ENCODE peak calls at places on chromosomes 13 and 19, in four cellular contexts. One of them, this sample, is unnamed.

GRCh38 chr13:52399037-52399436 is 6.9 kb downstream of the THSD1 start:
- DNase-seq in B cell: no peak
- DNase-seq in tibial nerve: no peak
- DNase-seq in heart left ventricle: no peak
- DNase-seq in this sample: no peak

GRCh38 chr13:23928985-23929384 is 31.7 kb upstream of the C1QTNF9B start:
- DNase-seq in B cell: no peak
- DNase-seq in tibial nerve: no peak
- DNase-seq in heart left ventricle: no peak
- DNase-seq in this sample: no peak

GRCh38 chr13:72201726-72202125 is 334.7 kb upstream of the DACH1 start:
- DNase-seq in B cell: no peak
- DNase-seq in tibial nerve: no peak
- DNase-seq in heart left ventricle: no peak
- DNase-seq in this sample: no peak

GRCh38 chr13:32881792-32882175 is 134.4 kb upstream of the KL start:
- DNase-seq in B cell: no peak
- DNase-seq in tibial nerve: no peak
- DNase-seq in heart left ventricle: no peak
- DNase-seq in this sample: no peak

GRCh38 chr19:49875801-49876421 is 1.2 kb downstream of the AKT1S1 start:
- DNase-seq in B cell: peak
- DNase-seq in tibial nerve: no peak
- DNase-seq in heart left ventricle: peak
- DNase-seq in this sample: peak

GRCh38 chr19:543912-544608 is at the start of gene GZMM:
- DNase-seq in B cell: no peak
- DNase-seq in tibial nerve: no peak
- DNase-seq in heart left ventricle: no peak
- DNase-seq in this sample: peak

GRCh38 chr19:4913996-4914735 is 4.9 kb downstream of the UHRF1 start:
- DNase-seq in B cell: no peak
- DNase-seq in tibial nerve: no peak
- DNase-seq in heart left ventricle: no peak
- DNase-seq in this sample: no peak

GRCh38 chr19:14322889-14323463 is 58.3 kb upstream of the ADGRE5 start:
- DNase-seq in B cell: no peak
- DNase-seq in tibial nerve: no peak
- DNase-seq in heart left ventricle: no peak
- DNase-seq in this sample: no peak

GRCh38 chr13:51221674-51222509 is at the start of gene FAM124A:
- DNase-seq in B cell: no peak
- DNase-seq in tibial nerve: no peak
- DNase-seq in heart left ventricle: peak
- DNase-seq in this sample: peak

GRCh38 chr13:76826527-76826926 is 59.7 kb downstream of the KCTD12 start:
- DNase-seq in B cell: no peak
- DNase-seq in tibial nerve: no peak
- DNase-seq in heart left ventricle: no peak
- DNase-seq in this sample: no peak

GRCh38 chr19:45276284-45276687 is 25.2 kb downstream of the MARK4 start:
- DNase-seq in B cell: no peak
- DNase-seq in tibial nerve: no peak
- DNase-seq in heart left ventricle: no peak
- DNase-seq in this sample: no peak

GRCh38 chr13:32261567-32261966 is 53.6 kb downstream of the ZAR1L start:
- DNase-seq in B cell: no peak
- DNase-seq in tibial nerve: peak
- DNase-seq in heart left ventricle: peak
- DNase-seq in this sample: no peak

DNA sequence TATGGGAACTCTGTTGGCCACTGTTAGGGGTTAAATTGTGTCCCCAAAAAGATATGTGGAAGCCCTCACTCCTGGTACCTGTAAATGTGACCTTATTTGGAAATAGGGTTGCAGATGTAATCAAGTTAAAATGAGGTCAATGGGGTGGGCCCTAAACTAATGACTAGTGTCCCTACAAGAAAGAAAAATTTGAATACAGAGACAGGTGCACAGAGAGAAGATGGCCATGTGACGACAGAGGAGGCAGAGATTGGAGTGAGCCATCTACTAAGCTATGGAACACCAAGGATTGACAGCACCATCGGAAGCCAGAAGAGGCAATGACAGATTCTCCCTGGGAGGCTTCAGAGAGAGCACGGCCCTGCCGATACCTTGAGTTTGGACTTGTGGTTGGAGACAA is 16.5 kb downstream of the POU2F2 start:
- DNase-seq in B cell: no peak
- DNase-seq in tibial nerve: no peak
- DNase-seq in heart left ventricle: no peak
- DNase-seq in this sample: no peak
- TF ChIP-seq CTCF in B cell: no peak
- TF ChIP-seq CTCF in tibial nerve: no peak
- TF ChIP-seq CTCF in heart left ventricle: no peak
- TF ChIP-seq CTCF in this sample: no peak

DNA sequence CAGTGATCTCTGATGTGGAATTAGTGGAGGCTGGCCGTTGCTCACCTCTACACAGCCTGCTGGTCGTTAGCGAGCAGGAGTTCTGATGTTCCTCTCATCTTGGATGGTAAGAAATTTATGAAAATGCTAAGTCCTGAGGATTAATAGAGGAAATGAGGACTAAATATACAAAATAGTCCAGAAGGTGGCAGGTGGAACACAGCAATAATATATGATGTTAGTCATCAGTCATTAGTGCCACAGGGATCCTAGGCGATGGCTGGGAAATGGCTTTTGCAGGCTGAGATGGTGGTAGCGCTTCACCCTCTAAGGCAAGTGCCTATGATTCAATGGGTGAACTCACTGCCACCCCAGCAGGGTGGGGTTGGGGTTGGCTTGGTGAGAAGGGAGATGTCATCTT is 338.6 kb upstream of the TMTC4 start:
- DNase-seq in B cell: no peak
- DNase-seq in tibial nerve: no peak
- DNase-seq in heart left ventricle: no peak
- DNase-seq in this sample: no peak
- TF ChIP-seq CTCF in B cell: no peak
- TF ChIP-seq CTCF in tibial nerve: no peak
- TF ChIP-seq CTCF in heart left ventricle: no peak
- TF ChIP-seq CTCF in this sample: no peak

GRCh38 chr19:20051841-20052768 is 12.8 kb upstream of the ZNF682 start:
- DNase-seq in B cell: peak
- DNase-seq in tibial nerve: peak
- DNase-seq in heart left ventricle: peak
- DNase-seq in this sample: peak
- TF ChIP-seq CTCF in B cell: no peak
- TF ChIP-seq CTCF in tibial nerve: no peak
- TF ChIP-seq CTCF in heart left ventricle: no peak
- TF ChIP-seq CTCF in this sample: no peak

DNA sequence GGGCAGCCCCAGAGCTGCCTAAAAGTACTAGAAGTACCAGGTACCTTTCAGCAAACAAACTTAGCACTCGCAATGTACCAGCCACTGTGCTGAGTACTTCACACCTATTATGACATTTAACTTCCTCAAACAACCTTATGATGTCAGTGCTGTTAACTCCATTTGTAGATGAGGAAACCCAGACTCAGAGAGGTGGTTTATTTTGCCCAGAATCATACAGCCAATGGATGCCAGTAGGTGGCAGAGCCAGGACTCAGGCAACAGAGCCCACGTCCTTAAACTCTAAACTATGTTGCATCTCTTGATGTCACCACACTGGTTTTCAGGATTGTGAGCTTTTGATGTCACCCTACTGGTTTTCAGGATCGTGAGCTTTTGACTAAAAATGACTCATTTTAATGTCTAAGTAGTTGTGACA is 78.9 kb downstream of the FLT1 start:
- DNase-seq in B cell: no peak
- DNase-seq in tibial nerve: no peak
- DNase-seq in heart left ventricle: no peak
- DNase-seq in this sample: no peak
- TF ChIP-seq CTCF in B cell: no peak
- TF ChIP-seq CTCF in tibial nerve: no peak
- TF ChIP-seq CTCF in heart left ventricle: no peak
- TF ChIP-seq CTCF in this sample: no peak

GRCh38 chr13:110391273-110391672 is 84.2 kb downstream of the COL4A2 start:
- DNase-seq in B cell: no peak
- DNase-seq in tibial nerve: no peak
- DNase-seq in heart left ventricle: no peak
- DNase-seq in this sample: no peak
- TF ChIP-seq CTCF in B cell: no peak
- TF ChIP-seq CTCF in tibial nerve: no peak
- TF ChIP-seq CTCF in heart left ventricle: no peak
- TF ChIP-seq CTCF in this sample: no peak

GRCh38 chr19:32407004-32407992 is 1.7 kb downstream of the DPY19L3 start:
- DNase-seq in B cell: no peak
- DNase-seq in tibial nerve: no peak
- DNase-seq in heart left ventricle: no peak
- DNase-seq in this sample: no peak

GRCh38 chr19:32404939-32405430 is 585 bp upstream of the DPY19L3 start:
- DNase-seq in B cell: no peak
- DNase-seq in tibial nerve: peak
- DNase-seq in heart left ventricle: peak
- DNase-seq in this sample: no peak

GRCh38 chr19:32405431-32406160 is at the start of gene DPY19L3:
- DNase-seq in B cell: peak
- DNase-seq in tibial nerve: peak
- DNase-seq in heart left ventricle: peak
- DNase-seq in this sample: peak

GRCh38 chr19:32404213-32404938 is 1.2 kb upstream of the DPY19L3 start:
- DNase-seq in B cell: no peak
- DNase-seq in tibial nerve: no peak
- DNase-seq in heart left ventricle: no peak
- DNase-seq in this sample: no peak

DNA sequence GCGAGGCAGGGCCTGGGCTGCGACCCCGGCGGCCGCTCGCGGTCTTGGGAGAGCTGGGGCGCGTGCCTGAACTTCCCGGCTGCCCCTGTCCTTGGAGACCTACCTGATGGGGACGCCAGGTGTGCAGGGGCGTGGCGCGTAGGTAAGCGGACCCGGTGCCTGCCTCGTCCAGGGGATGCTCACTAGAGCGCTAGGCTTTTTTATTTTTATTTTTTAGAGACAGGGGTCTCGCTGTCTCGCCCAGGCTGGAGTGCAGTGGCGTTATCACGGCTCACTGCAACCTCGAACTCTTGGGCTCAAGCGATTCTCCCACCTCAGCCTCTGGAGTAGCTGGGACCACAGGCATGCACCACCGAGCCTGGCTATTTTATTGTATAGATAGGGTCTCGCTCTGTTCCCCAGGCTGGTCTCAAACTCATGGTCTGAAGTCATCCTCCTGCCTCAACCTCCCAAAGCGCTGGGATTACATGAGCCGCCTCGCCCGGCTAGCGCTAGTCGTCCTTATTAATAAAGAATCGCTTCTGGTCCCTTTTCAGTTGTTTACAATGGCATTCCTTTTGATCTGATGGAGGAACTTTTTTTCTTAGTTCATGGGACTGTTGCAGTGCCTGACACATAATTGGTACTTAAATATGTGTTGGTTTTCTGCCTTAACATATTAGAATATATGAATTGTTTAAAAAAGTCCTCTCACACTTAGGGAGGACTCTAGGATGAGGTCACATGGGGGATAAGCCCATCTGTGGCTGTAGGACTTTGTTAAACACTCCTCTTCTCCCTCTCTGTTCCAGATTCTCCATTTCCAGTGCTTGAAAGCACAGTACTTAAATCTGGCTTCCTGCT is 812 bp downstream of the DPY19L3 start:
- DNase-seq in B cell: no peak
- DNase-seq in tibial nerve: no peak
- DNase-seq in heart left ventricle: no peak
- DNase-seq in this sample: no peak
- TF ChIP-seq CTCF in B cell: no peak
- TF ChIP-seq CTCF in tibial nerve: no peak
- TF ChIP-seq CTCF in heart left ventricle: no peak
- TF ChIP-seq CTCF in this sample: no peak